ENCODE peak calls at places on chromosomes 6 and 20, in four cellular contexts. One of them, this sample, is unnamed.

GRCh38 chr6:34049395-34050342 is 96.2 kb downstream of the GRM4 start:
- DNase-seq in HCT116: no peak
- DNase-seq in K562: no peak
- DNase-seq in HepG2: no peak
- DNase-seq in this sample: no peak

GRCh38 chr6:7827142-7827541 is 83.4 kb downstream of the TXNDC5 start:
- DNase-seq in HCT116: no peak
- DNase-seq in K562: no peak
- DNase-seq in HepG2: no peak
- DNase-seq in this sample: no peak

GRCh38 chr6:79421707-79422484 is 115.3 kb downstream of the LCA5 start:
- DNase-seq in HCT116: no peak
- DNase-seq in K562: no peak
- DNase-seq in HepG2: no peak
- DNase-seq in this sample: no peak

GRCh38 chr20:2692036-2692885 is at the start of gene EBF4:
- DNase-seq in HCT116: no peak
- DNase-seq in K562: peak; percentile 90
- DNase-seq in HepG2: no peak
- DNase-seq in this sample: no peak

GRCh38 chr6:72111611-72112010 is 225.3 kb downstream of the RIMS1 start:
- DNase-seq in HCT116: no peak
- DNase-seq in K562: no peak
- DNase-seq in HepG2: no peak
- DNase-seq in this sample: no peak

GRCh38 chr6:118335325-118335724 is 212.8 kb upstream of the PLN start:
- DNase-seq in HCT116: no peak
- DNase-seq in K562: no peak
- DNase-seq in HepG2: no peak
- DNase-seq in this sample: no peak

GRCh38 chr6:39083111-39083702 is 31.8 kb downstream of the SAYSD1 start:
- DNase-seq in HCT116: no peak
- DNase-seq in K562: no peak
- DNase-seq in HepG2: no peak
- DNase-seq in this sample: no peak

GRCh38 chr20:58649288-58650180 is 1.5 kb upstream of the STX16 start:
- DNase-seq in HCT116: no peak
- DNase-seq in K562: no peak
- DNase-seq in HepG2: no peak
- DNase-seq in this sample: no peak

GRCh38 chr6:31498748-31499147 is 803 bp downstream of the MICB start:
- DNase-seq in HCT116: no peak
- DNase-seq in K562: no peak
- DNase-seq in HepG2: no peak
- DNase-seq in this sample: no peak

GRCh38 chr6:132675002-132675401 is 16.0 kb upstream of the TAAR1 start:
- DNase-seq in HCT116: no peak
- DNase-seq in K562: no peak
- DNase-seq in HepG2: no peak
- DNase-seq in this sample: no peak

GRCh38 chr6:139711714-139712585 is 337.5 kb upstream of the CITED2 start:
- DNase-seq in HCT116: no peak
- DNase-seq in K562: no peak
- DNase-seq in HepG2: no peak
- DNase-seq in this sample: no peak

GRCh38 chr6:28656715-28657114 is 131.0 kb downstream of the GPX5 start:
- DNase-seq in HCT116: no peak
- DNase-seq in K562: no peak
- DNase-seq in HepG2: no peak
- DNase-seq in this sample: no peak

GRCh38 chr6:28658475-28659249 is 133.0 kb downstream of the GPX5 start:
- DNase-seq in HCT116: no peak
- DNase-seq in K562: no peak
- DNase-seq in HepG2: no peak
- DNase-seq in this sample: no peak

GRCh38 chr6:28659250-28659566 is 133.5 kb downstream of the GPX5 start:
- DNase-seq in HCT116: no peak
- DNase-seq in K562: no peak
- DNase-seq in HepG2: no peak
- DNase-seq in this sample: no peak

GRCh38 chr6:28657367-28657755 is 131.7 kb downstream of the GPX5 start:
- DNase-seq in HCT116: no peak
- DNase-seq in K562: no peak
- DNase-seq in HepG2: no peak
- DNase-seq in this sample: no peak

DNA sequence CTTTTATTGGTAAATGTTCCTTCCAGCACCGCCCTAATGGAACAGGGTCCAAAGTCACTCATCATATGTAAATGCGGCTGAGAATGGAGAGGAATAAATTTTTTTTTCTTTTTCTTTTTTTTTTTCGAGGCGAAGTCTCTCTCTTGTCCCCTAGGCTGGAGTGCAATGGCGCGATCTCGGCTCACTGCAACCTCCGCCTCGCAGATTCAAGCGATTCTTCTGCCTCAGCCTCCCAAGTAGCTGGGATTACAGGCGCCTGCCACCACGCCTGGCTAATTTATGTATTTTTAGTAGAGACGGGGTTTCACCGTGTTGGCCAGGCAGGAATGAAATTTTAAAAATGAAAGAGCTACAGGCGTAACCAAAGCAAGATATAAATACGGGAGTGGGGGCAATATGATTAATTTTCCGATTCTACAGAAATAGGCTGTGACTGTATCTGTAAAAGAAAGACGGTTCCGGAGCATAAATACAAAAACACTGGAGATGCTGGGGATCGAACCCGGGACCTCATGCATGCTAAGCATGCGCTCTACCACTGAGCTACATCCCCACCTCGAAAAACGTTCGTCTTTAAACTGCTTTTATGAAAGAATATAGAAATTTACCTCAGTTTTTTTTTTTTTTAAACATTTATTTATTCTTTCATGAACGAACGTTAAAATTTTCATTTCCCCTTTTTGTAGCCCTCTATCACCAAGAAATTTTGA is 132.2 kb downstream of the GPX5 start:
- DNase-seq in HCT116: peak; percentile 47
- DNase-seq in K562: peak; percentile 61
- DNase-seq in HepG2: peak; percentile 61
- DNase-seq in this sample: no peak
- TF ChIP-seq TCF7L2 in HCT116: no peak
- TF ChIP-seq TCF7L2 in K562: no peak
- TF ChIP-seq TCF7L2 in HepG2: no peak
- TF ChIP-seq TCF7L2 in this sample: no peak

GRCh38 chr6:45253457-45253856 is 74.7 kb upstream of the RUNX2 start:
- DNase-seq in HCT116: no peak
- DNase-seq in K562: no peak
- DNase-seq in HepG2: no peak
- DNase-seq in this sample: no peak
- TF ChIP-seq TCF7L2 in HCT116: no peak
- TF ChIP-seq TCF7L2 in K562: no peak
- TF ChIP-seq TCF7L2 in HepG2: no peak
- TF ChIP-seq TCF7L2 in this sample: no peak

GRCh38 chr20:62716198-62716940 is 7.7 kb downstream of the NTSR1 start:
- DNase-seq in HCT116: no peak
- DNase-seq in K562: no peak
- DNase-seq in HepG2: no peak
- DNase-seq in this sample: no peak
- TF ChIP-seq TCF7L2 in HCT116: no peak
- TF ChIP-seq TCF7L2 in K562: no peak
- TF ChIP-seq TCF7L2 in HepG2: no peak
- TF ChIP-seq TCF7L2 in this sample: no peak

GRCh38 chr6:127404594-127405178 is 54.5 kb downstream of the KIAA0408 start:
- DNase-seq in HCT116: no peak
- DNase-seq in K562: no peak
- DNase-seq in HepG2: no peak
- DNase-seq in this sample: no peak

GRCh38 chr6:127403636-127404035 is 55.6 kb downstream of the KIAA0408 start:
- DNase-seq in HCT116: no peak
- DNase-seq in K562: no peak
- DNase-seq in HepG2: no peak
- DNase-seq in this sample: no peak

GRCh38 chr6:127404133-127404532 is 55.1 kb downstream of the KIAA0408 start:
- DNase-seq in HCT116: no peak
- DNase-seq in K562: no peak
- DNase-seq in HepG2: no peak
- DNase-seq in this sample: no peak

GRCh38 chr6:127402890-127403617 is 56.1 kb downstream of the KIAA0408 start:
- DNase-seq in HCT116: no peak
- DNase-seq in K562: no peak
- DNase-seq in HepG2: no peak
- DNase-seq in this sample: no peak

GRCh38 chr6:127406122-127406521 is 53.1 kb downstream of the KIAA0408 start:
- DNase-seq in HCT116: no peak
- DNase-seq in K562: no peak
- DNase-seq in HepG2: no peak
- DNase-seq in this sample: no peak
- TF ChIP-seq TCF7L2 in HCT116: no peak
- TF ChIP-seq TCF7L2 in K562: no peak
- TF ChIP-seq TCF7L2 in HepG2: no peak
- TF ChIP-seq TCF7L2 in this sample: no peak

GRCh38 chr6:11172501-11173337 is 59.7 kb downstream of the NEDD9 start:
- DNase-seq in HCT116: peak; percentile 23
- DNase-seq in K562: peak; percentile 63
- DNase-seq in HepG2: peak; percentile 66
- DNase-seq in this sample: peak; percentile 43
- TF ChIP-seq TCF7L2 in HCT116: no peak
- TF ChIP-seq TCF7L2 in K562: no peak
- TF ChIP-seq TCF7L2 in HepG2: no peak
- TF ChIP-seq TCF7L2 in this sample: no peak

GRCh38 chr6:108166664-108167448 is 1.0 kb downstream of the NR2E1 start:
- DNase-seq in HCT116: no peak
- DNase-seq in K562: no peak
- DNase-seq in HepG2: no peak
- DNase-seq in this sample: no peak
- TF ChIP-seq TCF7L2 in HCT116: no peak
- TF ChIP-seq TCF7L2 in K562: no peak
- TF ChIP-seq TCF7L2 in HepG2: no peak
- TF ChIP-seq TCF7L2 in this sample: no peak

GRCh38 chr6:89388846-89389245 is 23.2 kb downstream of the RRAGD start:
- DNase-seq in HCT116: no peak
- DNase-seq in K562: no peak
- DNase-seq in HepG2: no peak
- DNase-seq in this sample: no peak

GRCh38 chr6:89387516-89388222 is 24.4 kb downstream of the RRAGD start:
- DNase-seq in HCT116: no peak
- DNase-seq in K562: no peak
- DNase-seq in HepG2: no peak
- DNase-seq in this sample: no peak

GRCh38 chr6:89385846-89386245 is 26.2 kb downstream of the RRAGD start:
- DNase-seq in HCT116: no peak
- DNase-seq in K562: no peak
- DNase-seq in HepG2: no peak
- DNase-seq in this sample: no peak

GRCh38 chr6:89386917-89387491 is 25.1 kb downstream of the RRAGD start:
- DNase-seq in HCT116: no peak
- DNase-seq in K562: no peak
- DNase-seq in HepG2: no peak
- DNase-seq in this sample: no peak

DNA sequence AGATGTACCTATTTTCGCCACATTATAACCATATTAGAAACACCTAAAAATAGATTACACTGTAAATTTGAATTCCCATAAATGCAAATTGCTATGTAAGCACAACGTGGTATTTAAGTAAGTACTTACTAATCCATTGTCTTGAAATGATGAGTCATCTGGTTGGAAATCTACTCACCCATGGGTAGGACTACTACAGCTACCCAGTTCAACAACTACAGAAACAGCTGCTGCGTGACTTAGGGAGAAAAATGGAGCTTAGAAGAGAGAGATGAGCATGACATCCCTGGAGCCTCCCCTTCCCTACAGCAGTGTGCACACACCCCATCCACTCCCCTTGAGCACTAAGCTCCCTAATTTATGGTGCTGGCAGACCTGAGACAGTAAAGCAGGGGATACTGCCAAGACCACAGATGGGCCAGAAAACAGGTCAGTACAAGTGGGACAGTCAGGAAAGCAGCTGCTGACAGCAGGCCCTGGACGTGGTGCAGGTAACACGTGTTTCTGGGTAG is 26.9 kb downstream of the RRAGD start:
- DNase-seq in HCT116: no peak
- DNase-seq in K562: no peak
- DNase-seq in HepG2: no peak
- DNase-seq in this sample: no peak
- TF ChIP-seq TCF7L2 in HCT116: no peak
- TF ChIP-seq TCF7L2 in K562: no peak
- TF ChIP-seq TCF7L2 in HepG2: no peak
- TF ChIP-seq TCF7L2 in this sample: no peak

DNA sequence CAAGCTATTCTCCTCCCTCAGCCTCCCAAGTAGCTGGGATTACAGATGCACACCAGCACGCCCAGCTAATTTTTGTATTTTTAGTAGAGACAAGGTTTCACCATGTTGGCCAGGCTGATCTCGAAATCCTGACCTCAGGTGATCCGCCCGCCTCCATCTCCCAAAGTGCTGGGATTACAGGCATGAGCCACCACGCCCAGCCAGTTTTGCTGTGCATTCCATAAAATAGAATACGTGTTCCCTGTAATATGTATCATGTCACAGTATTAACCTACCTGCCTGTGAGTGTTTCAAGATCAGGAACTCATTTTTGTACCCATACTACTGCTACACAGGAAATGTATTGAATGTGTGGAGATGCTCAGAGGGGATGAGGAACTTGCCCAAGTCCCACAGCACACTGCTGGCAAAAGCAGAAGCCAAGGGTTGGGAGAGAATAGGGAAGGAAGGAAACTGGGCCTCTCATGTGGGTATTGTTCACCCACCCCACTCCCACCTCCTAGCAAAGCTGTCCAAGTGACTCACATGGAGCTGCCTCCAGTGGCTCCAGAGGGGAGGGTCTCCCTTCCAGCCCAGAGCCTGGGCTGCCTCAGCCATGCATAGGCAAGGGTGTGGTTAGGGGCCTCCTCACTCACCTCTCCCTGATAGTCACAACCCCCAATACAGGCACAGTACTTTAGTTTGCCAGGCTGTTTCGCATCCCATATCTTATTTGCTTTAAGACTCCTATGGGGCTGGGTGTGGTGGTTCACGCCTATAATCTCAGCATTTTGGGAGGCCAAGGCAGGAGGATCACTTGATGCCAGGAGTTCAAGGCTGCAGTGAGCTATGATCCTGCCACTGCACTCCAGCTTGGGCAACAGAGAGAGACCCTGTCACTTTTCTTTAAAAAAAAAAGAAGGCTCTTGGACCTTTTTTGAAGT is 9.4 kb downstream of the HM13 start:
- DNase-seq in HCT116: no peak
- DNase-seq in K562: no peak
- DNase-seq in HepG2: no peak
- DNase-seq in this sample: no peak
- TF ChIP-seq TCF7L2 in HCT116: no peak
- TF ChIP-seq TCF7L2 in K562: no peak
- TF ChIP-seq TCF7L2 in HepG2: no peak
- TF ChIP-seq TCF7L2 in this sample: no peak

DNA sequence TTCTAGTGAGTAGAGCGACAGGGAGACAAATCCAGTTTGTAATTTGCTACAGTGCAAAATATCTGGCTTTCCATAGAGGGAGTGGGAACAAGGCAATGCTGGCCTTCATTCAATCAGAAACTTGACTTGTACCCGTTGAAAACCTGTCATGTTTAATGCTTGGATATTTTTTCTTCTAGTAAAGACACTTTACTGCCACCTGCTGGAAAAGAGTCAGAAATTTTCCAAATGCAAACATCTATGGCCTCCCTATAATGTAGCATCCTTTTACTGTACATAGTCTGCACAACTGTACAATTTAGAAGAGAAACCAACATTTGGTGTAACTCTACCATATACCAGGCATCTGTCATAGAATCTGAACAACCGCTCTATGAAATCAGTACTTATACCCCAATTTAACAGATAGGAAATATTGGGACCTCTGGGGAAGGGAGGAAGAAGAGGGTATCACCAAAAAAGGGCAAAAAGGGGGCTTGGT is 16.7 kb upstream of the TBC1D20 start:
- DNase-seq in HCT116: peak; percentile 41
- DNase-seq in K562: peak; percentile 28
- DNase-seq in HepG2: peak; percentile 84
- DNase-seq in this sample: peak; percentile 42
- TF ChIP-seq TCF7L2 in HCT116: no peak
- TF ChIP-seq TCF7L2 in K562: no peak
- TF ChIP-seq TCF7L2 in HepG2: no peak
- TF ChIP-seq TCF7L2 in this sample: no peak